ENCODE peak calls at places on chromosomes 16 and 17, in four cellular contexts. Q, F, V and P are unnamed samples.
A peak's percentile ranks its signal among the peaks of the same experiment; 100 is the strongest.

GRCh38 chr17:21689604-21690003 is 2.7 kb upstream of the KCNJ18 start:
- DNase-seq in Q (no peak), F (no peak), V (no peak), P (no peak)

GRCh38 chr17:19327039-19327776 is 35.3 kb downstream of the B9D1 start:
- DNase-seq in Q (no peak), F (no peak), V (no peak), P (no peak)

GRCh38 chr17:67008101-67008500 is 36.3 kb upstream of the CACNG1 start:
- DNase-seq in F (no peak), V (no peak), Q (no peak), P (no peak)

GRCh38 chr17:73123606-73124320 is 31.3 kb upstream of the SLC39A11 start:
- DNase-seq in F (no peak), V (no peak), Q (no peak), P (no peak)

GRCh38 chr16:1920727-1921155 is 2.5 kb upstream of the HS3ST6 start:
- DNase-seq in V (no peak), F (no peak), Q (no peak), P (no peak)

GRCh38 chr17:72691601-72692000 is 400.9 kb downstream of the SLC39A11 start:
- DNase-seq in V (no peak), F (no peak), Q (no peak), P (no peak)

GRCh38 chr17:40122466-40122943 is 734 bp downstream of the MSL1 start:
- DNase-seq in V (peak; percentile 45), F (peak; percentile 69), Q (peak; percentile 62), P (peak; percentile 87)

GRCh38 chr17:68089881-68090280 is 54.3 kb downstream of the KPNA2 start:
- DNase-seq in Q (no peak), V (no peak), F (no peak), P (peak; percentile 57)

GRCh38 chr16:1879477-1879876 is 7.5 kb upstream of the MEIOB start:
- DNase-seq in F (no peak), V (no peak), Q (no peak), P (no peak)

GRCh38 chr17:2542056-2542455 is 30.4 kb upstream of the METTL16 start:
- DNase-seq in F (no peak), Q (no peak), V (no peak), P (no peak)

GRCh38 chr17:61337247-61337812 is 62.3 kb upstream of the TBX2 start:
- DNase-seq in V (no peak), F (no peak), Q (no peak), P (no peak)

GRCh38 chr17:45227101-45227591 is 5.5 kb downstream of the FMNL1 start:
- DNase-seq in F (peak; percentile 75), V (peak; percentile 57), Q (peak; percentile 49), P (no peak)

GRCh38 chr16:3907586-3907985 is 27.1 kb upstream of the CREBBP start:
- DNase-seq in V (no peak), Q (no peak), F (no peak), P (no peak)

GRCh38 chr17:77308768-77309726 is 168.3 kb downstream of the SEC14L1 start:
- DNase-seq in V (no peak), F (no peak), Q (no peak), P (no peak)

GRCh38 chr17:37382056-37382455 is 6.3 kb downstream of the C17orf78 start:
- DNase-seq in V (no peak), Q (no peak), F (no peak), P (no peak)

GRCh38 chr16:25633549-25633948 is 58.2 kb upstream of the HS3ST4 start:
- DNase-seq in Q (no peak), F (no peak), V (no peak), P (no peak)

GRCh38 chr17:52027620-52028019 is 130.9 kb downstream of the CA10 start:
- DNase-seq in V (no peak), F (no peak), Q (no peak), P (no peak)

GRCh38 chr16:83040174-83040573 is 413.4 kb downstream of the CDH13 start:
- DNase-seq in F (no peak), V (no peak), Q (no peak), P (no peak)

GRCh38 chr17:46152423-46152822 is 40.8 kb downstream of the KANSL1 start:
- DNase-seq in V (no peak), F (no peak), Q (no peak), P (no peak)

GRCh38 chr17:82871056-82871775 is 31.4 kb upstream of the ZNF750 start:
- DNase-seq in V (peak; percentile 91), F (no peak), Q (peak; percentile 89), P (no peak)

GRCh38 chr17:36000730-36001108 is 634 bp downstream of the CCL15 start:
- DNase-seq in Q (no peak), F (no peak), V (no peak), P (no peak)

GRCh38 chr17:68356520-68356919 is 65.2 kb downstream of the ARSG start:
- DNase-seq in F (peak; percentile 74), Q (no peak), V (peak; percentile 29), P (no peak)